ENCODE peak calls at places on chromosomes 13 and 19, in six cellular contexts. S is GM23248, Q is AG04450, G is suprapubic skin, D is PC-3, X is mucosa of descending colon. M is an unnamed sample.

GRCh38 chr19:10417598-10418280 is 2.6 kb upstream of the PDE4A start:
- DNase-seq in G (no peak), D (peak; percentile 30), S (no peak), Q (no peak), X (no peak), M (no peak)

GRCh38 chr19:55640043-55640576 is 692 bp upstream of the ZNF580 start:
- DNase-seq in G (no peak), X (peak; percentile 65), S (peak; percentile 93), D (no peak), Q (no peak), M (peak; percentile 79)

GRCh38 chr19:6536138-6536671 is 5.4 kb downstream of the TNFSF9 start:
- DNase-seq in Q (no peak), D (peak; percentile 83), G (no peak), X (peak; percentile 64), S (peak; percentile 27), M (no peak)

GRCh38 chr13:41268764-41269163 is 5.4 kb upstream of the MTRF1 start:
- DNase-seq in X (no peak), S (peak; percentile 25), Q (no peak), D (peak; percentile 28), G (no peak), M (no peak)

GRCh38 chr13:103625194-103625593 is 559.0 kb upstream of the SLC10A2 start:
- DNase-seq in G (no peak), S (no peak), D (no peak), Q (no peak), X (no peak), M (no peak)

GRCh38 chr13:100089633-100090032 is 740 bp downstream of the PCCA start:
- DNase-seq in D (peak; percentile 38), Q (no peak), G (no peak), S (peak; percentile 56), X (peak; percentile 22), M (no peak)

GRCh38 chr13:39038569-39038898 is 278 bp downstream of the NHLRC3 start:
- DNase-seq in X (peak; percentile 44), G (no peak), S (peak; percentile 58), Q (no peak), D (peak; percentile 8), M (no peak)

GRCh38 chr13:99178636-99179035 is 22.0 kb upstream of the UBAC2 start:
- DNase-seq in X (no peak), G (no peak), Q (no peak), D (no peak), S (no peak), M (no peak)

GRCh38 chr19:54708781-54709180 is 15.5 kb upstream of the KIR3DL3 start:
- DNase-seq in X (no peak), S (no peak), G (no peak), D (no peak), Q (no peak), M (peak; percentile 49)

GRCh38 chr19:3324405-3324856 is 42.0 kb upstream of the NFIC start:
- DNase-seq in Q (no peak), S (no peak), X (peak; percentile 82), G (no peak), D (peak; percentile 51), M (no peak)

GRCh38 chr19:54231077-54231931 is 8.5 kb upstream of the LILRB3 start:
- DNase-seq in X (peak; percentile 87), S (peak; percentile 86), Q (peak; percentile 38), G (peak; percentile 90), D (peak; percentile 93), M (peak; percentile 82)

GRCh38 chr13:41995946-41996345 is 35.0 kb upstream of the VWA8 start:
- DNase-seq in G (no peak), D (peak; percentile 6), X (no peak), S (peak; percentile 64), Q (no peak), M (no peak)

GRCh38 chr19:20273951-20274578 is 107.1 kb downstream of the ZNF486 start:
- DNase-seq in D (no peak), X (no peak), G (no peak), S (no peak), Q (no peak), M (no peak)
- H3K4me3 ChIP-seq in D (no peak overlapping the region), X (no peak overlapping the region), G (no peak overlapping the region), S (no peak overlapping the region), Q (no peak overlapping the region), M (no peak overlapping the region)

DNA sequence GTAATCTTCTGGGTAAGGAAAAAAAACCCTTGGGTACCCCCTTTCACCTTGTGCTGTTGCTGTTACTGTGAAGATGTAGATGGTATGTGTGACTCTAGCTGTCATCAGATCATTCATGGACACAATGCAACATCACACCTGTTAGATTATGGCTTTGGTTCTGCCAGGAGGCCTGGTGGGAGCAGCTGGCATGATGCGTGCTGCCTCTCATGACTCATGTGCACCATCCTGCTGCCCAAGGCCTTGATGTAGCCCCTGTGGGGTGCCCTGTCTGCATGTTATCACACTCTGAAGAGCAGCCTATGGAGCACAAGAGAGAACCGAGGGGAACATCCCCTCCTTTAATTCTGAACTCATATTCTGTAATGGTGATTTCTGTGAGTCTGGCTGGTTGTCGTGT is 57.7 kb upstream of the TEX29 start:
- DNase-seq in S (no peak), Q (no peak), D (no peak), X (no peak), G (no peak), M (peak; percentile 40)
- H3K4me3 ChIP-seq in S (no peak overlapping the region), Q (no peak overlapping the region), D (no peak overlapping the region), X (no peak overlapping the region), G (no peak overlapping the region), M (no peak overlapping the region)

GRCh38 chr13:107866007-107866665 is 349.2 kb downstream of the LIG4 start:
- DNase-seq in Q (no peak), X (no peak), S (peak; percentile 68), D (peak; percentile 43), G (no peak), M (no peak)
- H3K4me3 ChIP-seq in Q (peak overlapping the region; percentile 79), X (no peak overlapping the region), S (peak overlapping the region; percentile 98), D (peak overlapping the region; percentile 97), G (peak overlapping the region; percentile 42), M (peak overlapping the region; percentile 72)

GRCh38 chr19:8643860-8644653 is 13.6 kb downstream of the NFILZ start:
- DNase-seq in X (no peak), S (no peak), D (no peak), G (no peak), Q (no peak), M (no peak)

GRCh38 chr19:8641908-8642547 is 11.6 kb downstream of the NFILZ start:
- DNase-seq in G (no peak), Q (no peak), S (peak; percentile 70), D (peak; percentile 70), X (peak; percentile 40), M (no peak)

GRCh38 chr19:8639821-8640401 is 9.5 kb downstream of the NFILZ start:
- DNase-seq in X (no peak), G (no peak), S (no peak), Q (no peak), D (no peak), M (no peak)

GRCh38 chr19:8640402-8641004 is 10.1 kb downstream of the NFILZ start:
- DNase-seq in D (no peak), G (peak; percentile 84), X (peak; percentile 30), S (peak; percentile 47), Q (no peak), M (no peak)

DNA sequence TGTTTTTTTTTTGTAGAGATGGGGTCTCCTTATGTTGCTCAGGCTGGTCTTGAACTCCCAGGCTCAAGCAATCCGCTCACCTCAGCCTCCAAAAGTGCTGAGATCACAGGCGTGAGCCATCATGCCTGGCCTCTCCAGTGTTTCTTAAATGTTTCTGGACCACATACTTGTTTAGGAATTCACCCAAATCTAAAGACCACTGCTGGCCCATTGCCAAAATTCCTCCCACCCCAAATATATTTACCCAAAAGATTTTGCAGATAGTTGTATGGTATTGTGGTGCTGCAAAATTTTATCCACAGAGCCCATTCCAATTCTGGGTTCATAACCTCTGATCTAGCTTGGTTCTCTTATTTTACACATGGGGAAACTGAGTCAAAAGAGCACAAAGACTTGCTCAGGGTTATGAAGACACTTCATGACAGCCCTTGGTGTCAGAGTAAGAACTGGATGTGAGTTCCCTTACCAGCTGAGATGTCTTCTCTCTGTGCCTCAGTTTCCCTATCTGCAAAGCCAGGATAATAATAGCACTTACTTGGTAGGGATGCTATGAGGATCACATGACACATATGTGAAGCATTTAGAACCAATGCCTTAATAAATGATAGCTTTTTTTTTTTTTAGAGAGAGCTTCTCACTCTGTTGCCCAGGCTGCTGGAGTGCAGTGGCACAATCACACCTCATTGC is 10.9 kb downstream of the NFILZ start:
- DNase-seq in X (no peak), Q (no peak), S (no peak), D (no peak), G (no peak), M (no peak)
- H3K4me3 ChIP-seq in X (no peak overlapping the region), Q (no peak overlapping the region), S (no peak overlapping the region), D (no peak overlapping the region), G (no peak overlapping the region), M (no peak overlapping the region)

DNA sequence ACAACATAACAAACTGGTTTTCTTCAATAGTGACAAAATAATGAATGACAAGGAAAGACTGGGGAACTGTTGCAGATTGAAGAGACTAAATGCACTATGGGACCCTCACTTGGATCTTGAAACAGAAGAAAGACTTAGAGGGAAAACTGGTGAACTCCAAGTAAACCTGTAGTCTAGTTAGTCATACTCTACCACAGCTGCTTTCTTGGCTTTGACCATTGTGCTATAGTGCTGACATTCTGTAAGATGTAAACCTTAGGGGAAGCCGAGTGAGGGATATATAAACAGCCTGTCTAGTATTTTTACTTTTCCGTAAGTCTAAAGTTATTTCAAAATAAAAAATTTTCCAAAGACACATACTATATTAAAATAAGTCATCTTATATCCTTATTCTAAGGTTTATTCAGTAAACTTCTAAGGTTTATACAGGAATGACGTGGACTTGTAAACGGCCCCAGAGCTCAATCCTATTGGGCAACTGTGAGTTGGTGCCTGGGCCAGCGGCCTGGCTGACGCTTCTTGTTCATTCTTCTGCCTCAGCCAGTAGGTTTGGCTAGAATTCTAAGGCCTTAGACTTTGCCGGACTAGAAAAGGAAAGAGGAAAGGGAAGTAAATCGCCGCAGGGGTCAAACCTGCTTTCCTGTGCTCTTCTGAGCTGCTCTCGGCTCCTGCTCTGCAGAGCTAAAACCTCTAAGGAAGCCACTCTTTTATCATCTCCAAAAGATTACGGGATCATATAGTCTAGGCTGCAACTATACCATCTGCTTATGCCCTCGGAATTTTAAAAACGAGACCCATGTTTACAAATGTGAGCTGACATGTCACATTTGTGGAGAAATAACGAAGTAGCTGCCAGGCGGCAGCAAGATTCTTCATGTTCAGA is 33.7 kb upstream of the UBE2L5 start:
- DNase-seq in S (peak; percentile 91), D (peak; percentile 24), G (no peak), Q (peak; percentile 78), X (no peak), M (no peak)
- H3K4me3 ChIP-seq in S (peak overlapping the region; percentile 59), D (no peak overlapping the region), G (peak overlapping the region; percentile 28), Q (peak overlapping the region; percentile 25), X (no peak overlapping the region), M (no peak overlapping the region)

GRCh38 chr19:50981587-50982146 is 2.0 kb downstream of the KLK7 start:
- DNase-seq in Q (no peak), G (no peak), S (no peak), X (no peak), D (no peak), M (no peak)
- H3K4me3 ChIP-seq in Q (no peak overlapping the region), G (no peak overlapping the region), S (no peak overlapping the region), X (no peak overlapping the region), D (no peak overlapping the region), M (no peak overlapping the region)